ENCODE peak calls at places on chromosome 4, in four cellular contexts. V is GM12878, B is K562, G is HL-60. R is an unnamed sample.

GRCh38 chr4:14853186-14853946 is 148.9 kb upstream of the CPEB2 start:
- DNase-seq in V (no peak), G (no peak), B (no peak), R (no peak)

GRCh38 chr4:130403221-130403620 is 1307.3 kb downstream of the C4orf33 start:
- DNase-seq in B (no peak), V (no peak), G (no peak), R (no peak)

GRCh38 chr4:53763813-53764597 is 172.7 kb upstream of the LNX1 start:
- DNase-seq in V (no peak), B (no peak), G (no peak), R (no peak)

GRCh38 chr4:96543346-96543745 is 703.5 kb downstream of the PDHA2 start:
- DNase-seq in V (no peak), G (no peak), B (no peak), R (no peak)

GRCh38 chr4:173520921-173521473 is 9.0 kb downstream of the HAND2 start:
- DNase-seq in V (no peak), G (no peak), B (no peak), R (no peak)

GRCh38 chr4:123349401-123350190 is 47.0 kb upstream of the SPRY1 start:
- DNase-seq in B (peak; percentile 94), V (no peak), G (no peak), R (no peak)

GRCh38 chr4:48109413-48110263 is 24.4 kb downstream of the TXK start:
- DNase-seq in V (no peak), G (no peak), B (peak; percentile 70), R (peak; percentile 22)

GRCh38 chr4:176377705-176378302 is 58.0 kb downstream of the SPCS3 start:
- DNase-seq in G (no peak), B (peak; percentile 3), V (no peak), R (peak; percentile 9)

GRCh38 chr4:3369781-3370660 is 71.7 kb upstream of the HGFAC start:
- DNase-seq in B (no peak), V (no peak), G (peak; percentile 66), R (no peak)

GRCh38 chr4:4781936-4782754 is 77.3 kb upstream of the MSX1 start:
- DNase-seq in V (no peak), B (no peak), G (no peak), R (no peak)

GRCh38 chr4:42327323-42327722 is 70.0 kb upstream of the SHISA3 start:
- DNase-seq in B (no peak), G (no peak), V (no peak), R (no peak)

GRCh38 chr4:120629546-120629945 is 293.0 kb downstream of the PRDM5 start:
- DNase-seq in V (no peak), G (no peak), B (no peak), R (no peak)

GRCh38 chr4:6258741-6259140 is 10.9 kb upstream of the WFS1 start:
- DNase-seq in G (no peak), V (no peak), B (peak; percentile 45), R (no peak)

GRCh38 chr4:76589402-76589801 is 154.4 kb downstream of the SHROOM3 start:
- DNase-seq in V (no peak), G (no peak), B (no peak), R (no peak)

GRCh38 chr4:8595237-8596087 is 2.9 kb downstream of the CPZ start:
- DNase-seq in G (no peak), B (no peak), V (no peak), R (no peak)

GRCh38 chr4:109433281-109434006 is at the start of gene SEC24B:
- DNase-seq in V (peak; percentile 43), B (peak; percentile 88), G (peak; percentile 49), R (peak; percentile 73)

GRCh38 chr4:681736-682451 is 7.1 kb downstream of the SLC49A3 start:
- DNase-seq in V (no peak), B (peak; percentile 79), G (no peak), R (no peak)

GRCh38 chr4:150771374-150771773 is 189.4 kb downstream of the MAB21L2 start:
- DNase-seq in G (no peak), B (peak; percentile 20), V (no peak), R (no peak)

GRCh38 chr4:8854866-8855265 is 16.8 kb downstream of the HMX1 start:
- DNase-seq in G (no peak), V (no peak), B (no peak), R (no peak)

GRCh38 chr4:163164110-163164509 is 2.6 kb downstream of the NAF1 start:
- DNase-seq in G (no peak), V (no peak), B (no peak), R (no peak)

GRCh38 chr4:163164591-163164990 is 2.1 kb downstream of the NAF1 start:
- DNase-seq in B (peak; percentile 20), V (no peak), G (peak; percentile 23), R (no peak)

GRCh38 chr4:163165217-163166017 is 1.3 kb downstream of the NAF1 start:
- DNase-seq in V (no peak), G (no peak), B (peak; percentile 29), R (no peak)

GRCh38 chr4:163167333-163167626 is 590 bp upstream of the NAF1 start:
- DNase-seq in B (no peak), G (no peak), V (no peak), R (no peak)

DNA sequence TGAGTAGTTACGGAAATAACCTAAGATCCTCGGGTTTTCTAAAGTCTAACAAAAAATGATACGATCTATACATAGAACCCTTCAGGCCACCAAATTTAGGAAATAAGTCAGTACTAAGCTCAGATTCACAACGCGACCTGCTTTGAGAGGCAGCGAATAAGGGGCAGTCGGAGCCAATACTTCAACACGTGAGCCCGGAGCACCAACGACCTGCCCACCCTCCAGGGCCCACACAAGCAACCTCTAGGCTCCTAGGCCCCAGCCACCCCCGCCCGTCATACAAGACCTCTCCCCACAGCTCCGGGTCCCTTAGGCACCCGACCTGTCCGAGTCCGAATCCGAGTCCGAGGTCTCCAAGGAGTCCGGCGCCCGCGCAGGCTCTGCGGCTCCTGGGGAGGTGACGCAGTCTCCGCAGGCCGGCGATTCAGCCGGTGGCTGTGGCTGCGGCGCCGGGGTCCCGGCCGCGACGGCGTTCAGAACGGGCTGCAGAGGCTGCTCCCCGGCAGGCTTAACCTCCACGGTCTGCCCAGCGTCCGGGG is 580 bp downstream of the NAF1 start:
- DNase-seq in B (peak; percentile 59), G (no peak), V (no peak), R (peak; percentile 39)
- TF ChIP-seq SPI1 in B (no peak), G (no peak), V (no peak), R (no peak)

DNA sequence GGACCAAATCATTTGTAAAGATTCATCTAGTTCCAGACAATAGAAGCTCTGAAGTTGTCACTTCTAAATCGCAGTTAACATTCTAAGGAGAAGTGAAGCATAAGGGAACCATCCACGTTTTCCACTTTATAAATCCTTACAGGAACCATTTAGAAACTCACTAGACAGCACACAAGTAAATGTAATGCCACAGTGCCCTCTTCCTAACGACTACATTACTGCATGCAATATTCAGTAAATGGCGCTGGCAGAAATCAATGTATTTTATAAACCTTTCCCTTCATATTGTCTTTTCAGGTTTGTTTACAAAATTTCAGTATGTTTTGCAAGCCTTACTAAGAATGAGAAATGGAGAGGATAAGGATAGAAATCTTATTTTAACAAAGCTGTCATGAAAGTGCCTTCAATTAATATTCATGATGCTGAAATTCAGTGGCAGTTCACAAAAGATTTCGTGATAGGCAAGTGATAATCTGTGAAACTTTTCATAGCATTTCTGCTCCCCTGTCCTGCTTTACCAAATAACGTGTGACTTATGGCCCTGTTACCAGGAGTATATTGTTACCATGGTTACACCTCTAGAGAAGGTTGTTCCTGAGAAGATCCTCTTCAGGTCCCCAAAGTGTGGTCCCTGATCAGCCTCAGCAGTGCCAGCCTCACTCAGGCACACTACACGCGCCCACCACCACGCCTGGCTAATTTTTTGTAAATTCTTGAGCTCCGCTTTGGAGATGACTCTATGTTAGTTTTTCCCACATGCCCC is 54.2 kb downstream of the TMA16 start:
- DNase-seq in V (no peak), B (peak; percentile 49), G (peak; percentile 15), R (no peak)
- TF ChIP-seq SPI1 in V (no peak), B (no peak), G (no peak), R (no peak)

GRCh38 chr4:164536829-164537228 is 217.1 kb upstream of the SMIM31 start:
- DNase-seq in B (no peak), G (no peak), V (no peak), R (no peak)
- TF ChIP-seq SPI1 in B (no peak), G (no peak), V (no peak), R (no peak)

GRCh38 chr4:167786504-167786903 is 305.8 kb upstream of the ANXA10 start:
- DNase-seq in B (no peak), G (no peak), V (no peak), R (no peak)

GRCh38 chr4:167787231-167787630 is 305.1 kb upstream of the ANXA10 start:
- DNase-seq in V (no peak), B (no peak), G (no peak), R (no peak)
- TF ChIP-seq SPI1 in V (no peak), B (no peak), G (no peak), R (no peak)

GRCh38 chr4:145451895-145452294 is 29.8 kb upstream of the SMAD1 start:
- DNase-seq in G (no peak), V (no peak), B (no peak), R (no peak)

GRCh38 chr4:145453163-145453520 is 28.5 kb upstream of the SMAD1 start:
- DNase-seq in V (no peak), B (no peak), G (no peak), R (no peak)

GRCh38 chr4:145452447-145453162 is 29.0 kb upstream of the SMAD1 start:
- DNase-seq in V (no peak), B (no peak), G (no peak), R (no peak)
- TF ChIP-seq SPI1 in V (no peak), B (no peak), G (no peak), R (no peak)

GRCh38 chr4:158018090-158018808 is 154.6 kb downstream of the GASK1B start:
- DNase-seq in V (no peak), B (no peak), G (peak; percentile 30), R (no peak)
- TF ChIP-seq SPI1 in V (no peak), B (no peak), G (peak; percentile 96), R (peak; percentile 50)

GRCh38 chr4:22482250-22483127 is 33.4 kb downstream of the ADGRA3 start:
- DNase-seq in B (no peak), V (no peak), G (no peak), R (no peak)
- TF ChIP-seq SPI1 in B (no peak), V (no peak), G (no peak), R (no peak)

GRCh38 chr4:153341575-153342090 is 2.9 kb upstream of the MND1 start:
- DNase-seq in V (no peak), G (no peak), B (peak; percentile 68), R (no peak)
- TF ChIP-seq SPI1 in V (peak; percentile 87), G (peak; percentile 97), B (peak; percentile 98), R (peak; percentile 86)

DNA sequence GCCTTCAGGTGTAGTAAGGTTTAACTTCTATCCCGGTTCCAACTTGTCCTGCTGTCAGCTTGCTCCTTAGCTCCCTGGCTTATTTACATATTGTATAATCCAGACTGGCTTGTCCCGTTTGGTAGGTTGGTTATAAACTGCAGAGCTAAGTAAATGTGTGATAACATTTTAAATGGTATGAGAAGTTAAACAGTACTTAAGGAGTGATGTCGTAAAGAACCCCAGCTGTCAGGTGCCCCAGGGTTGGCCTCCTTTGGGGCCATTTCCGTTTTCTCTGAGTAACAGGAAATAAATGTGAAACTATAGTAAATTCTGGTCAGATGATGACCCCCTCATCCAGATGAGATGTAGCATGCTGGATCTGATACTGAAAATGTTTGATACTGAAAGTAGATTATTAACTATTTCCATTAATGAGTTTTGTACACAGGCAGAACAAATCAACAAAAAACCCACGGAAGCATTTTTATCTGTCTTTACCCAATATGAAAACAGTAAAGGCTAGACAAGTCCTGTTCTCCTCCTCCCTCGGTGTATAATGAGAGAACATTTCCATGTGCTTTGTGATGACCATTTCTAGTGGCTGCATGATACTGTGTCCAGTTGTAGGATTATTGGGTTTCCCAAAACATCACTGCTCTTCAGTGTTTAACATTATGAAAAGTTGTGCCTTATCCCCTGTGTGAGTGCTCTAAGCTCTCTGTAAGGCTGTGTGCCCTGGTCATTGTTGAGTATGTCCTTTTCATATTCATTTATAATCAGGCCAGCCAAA is 22.4 kb downstream of the GAB1 start:
- DNase-seq in G (no peak), B (peak; percentile 48), V (no peak), R (no peak)
- TF ChIP-seq SPI1 in G (peak; percentile 54), B (no peak), V (peak; percentile 70), R (peak; percentile 78)

R was measured in GM12891.